ENCODE peak calls at places on chromosomes 13 and 19, in six cellular contexts. C is pancreas, Y is mesothelial cell of epicardium, H is HL-60, A is brain microvascular endothelial cell, F is hepatocyte. D is an unnamed sample.

GRCh38 chr19:3404324-3405260 is 38.2 kb downstream of the NFIC start:
- DNase-seq in Y (no peak), F (peak; percentile 58), C (peak; percentile 91), A (peak; percentile 72), H (no peak), D (no peak)

GRCh38 chr19:46634656-46635218 is 1.3 kb downstream of the GNG8 start:
- DNase-seq in H (no peak), A (no peak), F (peak; percentile 14), Y (no peak), C (no peak), D (no peak)

GRCh38 chr19:12996542-12997094 is 1.3 kb downstream of the NFIX start:
- DNase-seq in Y (no peak), C (peak; percentile 76), H (no peak), A (no peak), F (no peak), D (no peak)

GRCh38 chr13:80115616-80116015 is 225.3 kb downstream of the SPRY2 start:
- DNase-seq in F (no peak), C (no peak), H (no peak), A (no peak), Y (no peak), D (no peak)

GRCh38 chr13:24459234-24459633 is 53.3 kb downstream of the PARP4 start:
- DNase-seq in A (peak; percentile 48), C (no peak), Y (no peak), H (no peak), F (no peak), D (no peak)

GRCh38 chr13:41658057-41658642 is 200.8 kb downstream of the RGCC start:
- DNase-seq in Y (no peak), H (no peak), F (no peak), A (peak; percentile 74), C (no peak), D (no peak)

GRCh38 chr19:17803264-17803896 is 8.4 kb downstream of the B3GNT3 start:
- DNase-seq in A (no peak), C (no peak), F (no peak), Y (no peak), H (no peak), D (no peak)

GRCh38 chr19:54009440-54009839 is 18.0 kb downstream of the CACNG6 start:
- DNase-seq in C (no peak), H (no peak), Y (no peak), F (no peak), A (no peak), D (no peak)

GRCh38 chr19:18551631-18552030 is 6.0 kb upstream of the KXD1 start:
- DNase-seq in F (peak; percentile 47), C (no peak), Y (no peak), H (no peak), A (no peak), D (no peak)

GRCh38 chr19:5881543-5882299 is 11.4 kb upstream of the FUT5 start:
- DNase-seq in Y (no peak), F (no peak), C (no peak), H (no peak), A (no peak), D (no peak)

GRCh38 chr19:46515290-46515609 is 19.6 kb upstream of the PNMA8B start:
- DNase-seq in A (no peak), F (no peak), Y (no peak), C (no peak), H (no peak), D (no peak)

GRCh38 chr19:43780706-43781525 is at the start of gene KCNN4:
- DNase-seq in Y (no peak), A (peak; percentile 68), F (peak; percentile 58), H (peak; percentile 85), C (no peak), D (no peak)

GRCh38 chr13:83065136-83065535 is 817.1 kb downstream of the SLITRK1 start:
- DNase-seq in C (no peak), A (peak; percentile 15), Y (no peak), H (no peak), F (peak; percentile 6), D (no peak)

GRCh38 chr19:38514812-38515633 is 81.5 kb downstream of the RYR1 start:
- DNase-seq in C (peak; percentile 90), F (peak; percentile 76), A (peak; percentile 24), H (peak; percentile 14), Y (peak; percentile 81), D (peak; percentile 80)

GRCh38 chr19:13929340-13929739 is 8.9 kb downstream of the PODNL1 start:
- DNase-seq in Y (no peak), H (no peak), F (no peak), C (no peak), A (no peak), D (no peak)

GRCh38 chr19:39927524-39928356 is 6.7 kb downstream of the FCGBP start:
- DNase-seq in H (no peak), C (no peak), Y (no peak), F (no peak), A (no peak), D (no peak)

GRCh38 chr13:22061806-22062391 is 391.0 kb downstream of the FGF9 start:
- DNase-seq in Y (no peak), F (no peak), C (no peak), A (no peak), H (no peak), D (no peak)

GRCh38 chr19:5718032-5718578 is 1.8 kb downstream of the LONP1 start:
- DNase-seq in Y (no peak), A (peak; percentile 62), F (no peak), H (no peak), C (no peak), D (no peak)

GRCh38 chr19:42255766-42256750 is 1.1 kb upstream of the ERF start:
- DNase-seq in C (no peak), A (no peak), H (no peak), F (peak; percentile 74), Y (peak; percentile 54), D (peak; percentile 49)

DNA sequence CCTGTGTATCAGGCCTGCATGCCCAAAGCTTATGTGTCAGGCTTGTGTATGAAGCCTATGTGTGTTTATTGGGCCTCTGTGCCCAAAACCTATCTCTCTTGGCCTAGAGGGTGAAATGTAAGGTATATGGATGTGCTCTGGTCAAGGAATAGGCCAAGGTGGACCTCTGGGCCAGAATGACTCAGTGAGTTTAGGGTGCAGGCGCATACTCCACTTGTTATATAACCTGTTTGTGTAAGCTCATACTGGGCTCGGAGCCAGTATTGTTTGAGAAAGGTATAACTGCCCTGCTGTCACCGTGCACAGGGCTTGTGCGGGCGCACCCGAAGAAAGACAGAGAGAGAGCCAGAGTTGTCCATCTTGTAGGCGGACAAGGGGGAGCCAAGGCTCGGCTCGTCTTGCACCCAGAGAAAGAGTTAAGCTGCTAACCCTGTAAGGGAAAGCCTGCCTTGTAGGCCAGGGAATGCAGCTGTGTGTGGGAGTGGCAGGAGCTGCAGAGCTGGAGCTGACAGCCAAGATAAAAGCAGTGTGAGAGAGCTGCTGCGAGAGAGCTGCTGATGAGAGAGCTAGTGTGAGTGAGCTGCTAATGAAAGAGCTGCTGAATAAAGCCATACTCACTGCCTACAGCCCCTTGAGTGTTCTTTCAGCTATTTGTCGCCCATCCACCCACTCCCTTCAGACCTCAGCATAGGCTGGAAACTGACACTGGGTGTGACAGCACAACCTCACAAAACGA is 43.4 kb upstream of the N4BP2L1 start:
- DNase-seq in F (no peak), Y (no peak), C (no peak), A (peak; percentile 68), H (no peak), D (no peak)
- TF ChIP-seq CTCF in F (no peak), Y (no peak), C (no peak), A (no peak), H (no peak), D (no peak)

DNA sequence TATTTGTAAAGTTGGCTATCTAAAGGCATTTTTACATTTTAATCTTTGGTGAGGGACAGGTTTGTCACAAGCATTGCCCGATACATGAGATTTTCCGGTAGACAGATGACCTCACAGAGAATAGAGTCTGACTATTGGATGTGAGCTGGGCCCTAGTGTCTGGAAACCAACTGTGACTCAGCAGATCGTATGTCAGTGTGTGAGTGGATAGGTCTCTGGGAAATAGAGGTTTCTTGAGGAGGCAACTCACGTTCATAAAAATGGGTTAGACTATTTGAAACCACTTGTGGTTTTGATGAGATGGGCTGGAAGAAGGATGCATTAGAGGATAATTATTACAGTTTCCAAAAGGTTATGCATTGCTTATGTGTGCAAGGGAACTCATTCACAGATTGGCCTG is 19.2 kb downstream of the HS6ST3 start:
- DNase-seq in A (no peak), H (no peak), F (no peak), Y (no peak), C (no peak), D (no peak)
- TF ChIP-seq CTCF in A (no peak), H (no peak), F (no peak), Y (no peak), C (no peak), D (no peak)

GRCh38 chr13:89432997-89433396 is 1761.8 kb downstream of the SLITRK5 start:
- DNase-seq in C (no peak), H (no peak), A (no peak), F (no peak), Y (no peak), D (no peak)
- TF ChIP-seq CTCF in C (no peak), H (no peak), A (no peak), F (no peak), Y (no peak), D (no peak)

GRCh38 chr13:59261928-59262488 is 901.7 kb downstream of the DIAPH3 start:
- DNase-seq in H (no peak), C (no peak), F (peak; percentile 18), A (no peak), Y (no peak), D (peak; percentile 3)
- TF ChIP-seq CTCF in H (no peak), C (no peak), F (peak; percentile 47), A (peak; percentile 65), Y (no peak), D (peak; percentile 54)

GRCh38 chr13:70959376-70959775 is 851.1 kb upstream of the KLHL1 start:
- DNase-seq in A (no peak), F (no peak), H (no peak), Y (no peak), C (no peak), D (no peak)

GRCh38 chr13:70964124-70964523 is 855.9 kb upstream of the KLHL1 start:
- DNase-seq in H (no peak), C (no peak), F (no peak), A (no peak), Y (no peak), D (no peak)

DNA sequence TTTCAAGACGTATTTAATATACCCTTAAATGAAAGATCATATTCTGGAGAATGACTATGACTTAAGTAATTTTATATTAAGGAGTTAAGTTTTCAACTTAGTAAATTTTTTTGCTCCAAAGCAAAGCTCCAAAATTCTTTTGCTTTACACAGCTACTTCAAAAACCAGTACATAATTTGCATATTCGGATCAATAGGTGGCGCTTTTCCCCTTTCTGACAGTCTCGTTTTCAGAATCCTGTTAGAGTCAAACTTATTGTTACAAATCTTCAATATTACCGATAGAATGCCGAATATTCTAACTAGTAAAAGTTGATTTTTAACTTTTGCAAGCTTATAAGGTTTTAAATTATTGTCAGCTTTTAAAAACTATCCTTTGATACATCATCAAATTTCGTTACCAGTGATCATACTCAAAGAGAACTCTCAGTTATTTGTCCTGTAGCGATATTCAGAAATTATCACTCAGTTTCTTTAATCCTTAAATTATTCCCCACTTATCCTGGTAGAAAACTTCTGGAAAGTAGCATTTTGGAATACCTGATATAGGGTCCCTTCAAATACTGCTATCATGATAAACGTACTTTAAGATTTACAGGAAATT is 852.7 kb upstream of the KLHL1 start:
- DNase-seq in C (no peak), Y (no peak), F (peak; percentile 64), A (peak; percentile 20), H (no peak), D (peak; percentile 4)
- TF ChIP-seq CTCF in C (peak; percentile 41), Y (peak; percentile 72), F (peak; percentile 84), A (peak; percentile 63), H (peak; percentile 50), D (peak; percentile 78)

D was measured in neural crest cell.